ENCODE peak calls at places on chromosomes 3 and 15, in five cellular contexts. One of them, this sample, is unnamed.
A peak's percentile ranks its signal among the peaks of the same experiment; 100 is the strongest.

GRCh38 chr3:184257083-184257915 is 4.1 kb downstream of the CAMK2N2 start:
- DNase-seq in Panc1: no peak
- DNase-seq in uterus: no peak
- DNase-seq in endodermal cell: no peak
- DNase-seq in fibroblast of lung: no peak
- DNase-seq in this sample: no peak

GRCh38 chr3:5222283-5223005 is 34.9 kb downstream of the EDEM1 start:
- DNase-seq in fibroblast of lung: no peak
- DNase-seq in uterus: no peak
- DNase-seq in endodermal cell: no peak
- DNase-seq in Panc1: no peak
- DNase-seq in this sample: no peak

GRCh38 chr3:99172736-99173657 is 271.5 kb upstream of the DCBLD2 start:
- DNase-seq in fibroblast of lung: peak; percentile 71
- DNase-seq in endodermal cell: peak; percentile 87
- DNase-seq in Panc1: peak; percentile 32
- DNase-seq in uterus: no peak
- DNase-seq in this sample: peak; percentile 65

GRCh38 chr3:78941587-78941986 is 826.2 kb downstream of the ROBO1 start:
- DNase-seq in uterus: no peak
- DNase-seq in fibroblast of lung: peak; percentile 93
- DNase-seq in endodermal cell: no peak
- DNase-seq in Panc1: peak; percentile 2
- DNase-seq in this sample: peak; percentile 92

GRCh38 chr3:79724206-79724605 is 43.6 kb downstream of the ROBO1 start:
- DNase-seq in Panc1: no peak
- DNase-seq in fibroblast of lung: no peak
- DNase-seq in endodermal cell: peak; percentile 77
- DNase-seq in uterus: no peak
- DNase-seq in this sample: no peak

GRCh38 chr3:191412764-191413163 is 48.2 kb upstream of the PYDC2 start:
- DNase-seq in endodermal cell: no peak
- DNase-seq in uterus: no peak
- DNase-seq in fibroblast of lung: peak; percentile 92
- DNase-seq in Panc1: no peak
- DNase-seq in this sample: peak; percentile 86

GRCh38 chr3:49654176-49654825 is 19.9 kb upstream of the APEH start:
- DNase-seq in endodermal cell: no peak
- DNase-seq in Panc1: no peak
- DNase-seq in uterus: no peak
- DNase-seq in fibroblast of lung: no peak
- DNase-seq in this sample: no peak

GRCh38 chr15:55741592-55742497 is 1.1 kb downstream of the PRTG start:
- DNase-seq in endodermal cell: peak; percentile 78
- DNase-seq in fibroblast of lung: no peak
- DNase-seq in uterus: no peak
- DNase-seq in Panc1: no peak
- DNase-seq in this sample: no peak

GRCh38 chr3:46423588-46423987 is 16.5 kb downstream of the CCRL2 start:
- DNase-seq in Panc1: no peak
- DNase-seq in uterus: no peak
- DNase-seq in fibroblast of lung: peak; percentile 56
- DNase-seq in endodermal cell: no peak
- DNase-seq in this sample: peak; percentile 87

GRCh38 chr3:135805752-135806151 is 159.8 kb upstream of the PPP2R3A start:
- DNase-seq in Panc1: no peak
- DNase-seq in uterus: no peak
- DNase-seq in endodermal cell: no peak
- DNase-seq in fibroblast of lung: no peak
- DNase-seq in this sample: no peak

GRCh38 chr3:125431391-125431790 is 56.3 kb upstream of the ZNF148 start:
- DNase-seq in fibroblast of lung: peak; percentile 48
- DNase-seq in uterus: no peak
- DNase-seq in endodermal cell: no peak
- DNase-seq in Panc1: no peak
- DNase-seq in this sample: no peak

GRCh38 chr3:70754314-70754713 is 441.9 kb upstream of the MDFIC2 start:
- DNase-seq in uterus: no peak
- DNase-seq in Panc1: no peak
- DNase-seq in endodermal cell: no peak
- DNase-seq in fibroblast of lung: no peak
- DNase-seq in this sample: peak; percentile 53

GRCh38 chr15:61680260-61681037 is 379.8 kb downstream of the VPS13C start:
- DNase-seq in Panc1: no peak
- DNase-seq in fibroblast of lung: no peak
- DNase-seq in endodermal cell: no peak
- DNase-seq in uterus: no peak
- DNase-seq in this sample: no peak

GRCh38 chr3:17030956-17031652 is 146.3 kb downstream of the PLCL2 start:
- DNase-seq in fibroblast of lung: no peak
- DNase-seq in Panc1: no peak
- DNase-seq in endodermal cell: no peak
- DNase-seq in uterus: no peak
- DNase-seq in this sample: no peak

GRCh38 chr3:138407236-138407907 is 27.0 kb upstream of the ESYT3 start:
- DNase-seq in endodermal cell: peak; percentile 11
- DNase-seq in Panc1: no peak
- DNase-seq in fibroblast of lung: no peak
- DNase-seq in uterus: no peak
- DNase-seq in this sample: no peak

GRCh38 chr15:57251941-57252340 is 124.4 kb upstream of the CGNL1 start:
- DNase-seq in fibroblast of lung: peak; percentile 64
- DNase-seq in Panc1: no peak
- DNase-seq in uterus: no peak
- DNase-seq in endodermal cell: no peak
- DNase-seq in this sample: no peak

GRCh38 chr3:127639173-127640030 is 10.4 kb downstream of the PODXL2 start:
- DNase-seq in fibroblast of lung: peak; percentile 33
- DNase-seq in uterus: no peak
- DNase-seq in Panc1: no peak
- DNase-seq in endodermal cell: no peak
- DNase-seq in this sample: peak; percentile 35

GRCh38 chr3:63662500-63662899 is 10.0 kb downstream of the SNTN start:
- DNase-seq in endodermal cell: peak; percentile 66
- DNase-seq in uterus: no peak
- DNase-seq in fibroblast of lung: peak; percentile 13
- DNase-seq in Panc1: no peak
- DNase-seq in this sample: peak; percentile 44

GRCh38 chr3:138363322-138363721 is 14.9 kb downstream of the MRAS start:
- DNase-seq in endodermal cell: no peak
- DNase-seq in uterus: no peak
- DNase-seq in Panc1: no peak
- DNase-seq in fibroblast of lung: no peak
- DNase-seq in this sample: no peak

GRCh38 chr15:29089731-29090616 is 179.6 kb downstream of the NSMCE3 start:
- DNase-seq in endodermal cell: no peak
- DNase-seq in fibroblast of lung: peak; percentile 21
- DNase-seq in uterus: no peak
- DNase-seq in Panc1: no peak
- DNase-seq in this sample: no peak
- TF ChIP-seq CTCF in endodermal cell: peak; percentile 68
- TF ChIP-seq CTCF in fibroblast of lung: no peak
- TF ChIP-seq CTCF in uterus: no peak
- TF ChIP-seq CTCF in Panc1: no peak
- TF ChIP-seq CTCF in this sample: no peak

GRCh38 chr3:53377794-53378193 is 30.5 kb upstream of the DCP1A start:
- DNase-seq in endodermal cell: no peak
- DNase-seq in fibroblast of lung: no peak
- DNase-seq in uterus: no peak
- DNase-seq in Panc1: no peak
- DNase-seq in this sample: no peak
- H3K36me3 ChIP-seq in endodermal cell: no peaks in the 10 kb centered on the region
- H3K36me3 ChIP-seq in fibroblast of lung: no peaks in the 10 kb centered on the region
- H3K36me3 ChIP-seq in uterus: no peaks in the 10 kb centered on the region
- H3K36me3 ChIP-seq in Panc1: no peaks in the 10 kb centered on the region
- H3K36me3 ChIP-seq in this sample: no peaks in the 10 kb centered on the region

GRCh38 chr15:70141376-70142071 is 43.8 kb upstream of the TLE3 start:
- DNase-seq in endodermal cell: no peak
- DNase-seq in fibroblast of lung: no peak
- DNase-seq in uterus: no peak
- DNase-seq in Panc1: no peak
- DNase-seq in this sample: no peak
- H3K4me3 ChIP-seq in endodermal cell: no peak overlapping the region
- H3K4me3 ChIP-seq in fibroblast of lung: no peak overlapping the region
- H3K4me3 ChIP-seq in uterus: no peak overlapping the region
- H3K4me3 ChIP-seq in Panc1: no peak overlapping the region
- H3K4me3 ChIP-seq in this sample: no peak overlapping the region

GRCh38 chr3:118884748-118885206 is 149.9 kb downstream of the IGSF11 start:
- DNase-seq in endodermal cell: peak; percentile 87
- DNase-seq in Panc1: peak; percentile 43
- DNase-seq in uterus: no peak
- DNase-seq in fibroblast of lung: peak; percentile 20
- DNase-seq in this sample: peak; percentile 44
- TF ChIP-seq CTCF in endodermal cell: peak; percentile 99
- TF ChIP-seq CTCF in Panc1: peak; percentile 98
- TF ChIP-seq CTCF in uterus: peak; percentile 28
- TF ChIP-seq CTCF in fibroblast of lung: peak; percentile 86
- TF ChIP-seq CTCF in this sample: peak; percentile 92

GRCh38 chr15:41377978-41378377 is 24.3 kb downstream of the NDUFAF1 start:
- DNase-seq in fibroblast of lung: no peak
- DNase-seq in endodermal cell: no peak
- DNase-seq in uterus: no peak
- DNase-seq in Panc1: no peak
- DNase-seq in this sample: peak; percentile 33
- H3K36me3 ChIP-seq in fibroblast of lung: peaks cover 2% of the 10 kb centered on the region
- H3K36me3 ChIP-seq in endodermal cell: peaks cover 66% of the 10 kb centered on the region
- H3K36me3 ChIP-seq in uterus: no peaks in the 10 kb centered on the region
- H3K36me3 ChIP-seq in Panc1: peaks cover 12% of the 10 kb centered on the region
- H3K36me3 ChIP-seq in this sample: no peaks in the 10 kb centered on the region

DNA sequence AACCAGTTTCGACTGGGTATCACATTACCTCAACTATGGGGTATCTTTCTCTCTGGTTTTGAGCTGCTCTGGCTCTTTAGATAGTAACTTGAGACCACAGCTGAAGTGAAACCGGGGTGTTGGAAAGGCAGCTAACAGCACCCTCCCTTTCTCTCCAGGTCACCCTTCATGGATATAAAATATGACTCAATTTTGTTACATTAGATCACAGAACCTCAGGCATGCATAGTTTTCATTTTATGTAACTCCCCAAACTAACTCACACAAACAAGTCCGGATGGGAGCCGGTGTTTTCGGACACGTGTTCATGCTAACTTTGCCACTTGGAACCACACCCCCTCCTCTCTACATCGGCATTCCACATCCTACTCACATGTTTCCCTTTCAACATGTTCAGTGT is 90.7 kb downstream of the NR2F2 start:
- DNase-seq in Panc1: no peak
- DNase-seq in fibroblast of lung: peak; percentile 62
- DNase-seq in uterus: no peak
- DNase-seq in endodermal cell: no peak
- DNase-seq in this sample: peak; percentile 80
- H3K4me3 ChIP-seq in Panc1: no peak overlapping the region
- H3K4me3 ChIP-seq in fibroblast of lung: no peak overlapping the region
- H3K4me3 ChIP-seq in uterus: no peak overlapping the region
- H3K4me3 ChIP-seq in endodermal cell: no peak overlapping the region
- H3K4me3 ChIP-seq in this sample: no peak overlapping the region

DNA sequence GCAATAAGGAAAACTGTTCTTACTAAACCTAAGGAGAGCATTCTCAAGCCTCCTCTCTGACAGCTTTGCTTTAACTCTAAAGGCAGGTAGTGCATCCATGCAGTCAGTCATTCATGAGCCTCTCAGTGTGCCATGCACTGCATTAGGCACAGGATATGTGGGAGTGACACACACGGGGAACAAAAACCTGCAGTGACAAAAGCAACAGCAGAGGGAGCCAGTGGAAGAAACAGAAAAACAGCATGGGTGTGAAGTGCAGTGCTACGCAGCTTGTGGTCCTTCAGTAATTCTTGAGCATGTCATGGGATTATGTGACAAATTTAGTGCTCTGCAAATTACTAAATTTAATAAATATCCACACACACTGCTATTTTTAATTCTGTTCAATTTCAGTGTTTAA is 230.7 kb downstream of the BBX start:
- DNase-seq in Panc1: peak; percentile 27
- DNase-seq in fibroblast of lung: peak; percentile 32
- DNase-seq in endodermal cell: peak; percentile 87
- DNase-seq in uterus: no peak
- DNase-seq in this sample: peak; percentile 59
- TF ChIP-seq CTCF in Panc1: peak; percentile 72
- TF ChIP-seq CTCF in fibroblast of lung: peak; percentile 41
- TF ChIP-seq CTCF in endodermal cell: peak; percentile 81
- TF ChIP-seq CTCF in uterus: peak; percentile 27
- TF ChIP-seq CTCF in this sample: peak; percentile 64

GRCh38 chr3:140006331-140006730 is 71.3 kb downstream of the CLSTN2 start:
- DNase-seq in fibroblast of lung: no peak
- DNase-seq in endodermal cell: no peak
- DNase-seq in Panc1: no peak
- DNase-seq in uterus: no peak
- DNase-seq in this sample: no peak

GRCh38 chr3:140007081-140007480 is 72.1 kb downstream of the CLSTN2 start:
- DNase-seq in fibroblast of lung: no peak
- DNase-seq in uterus: no peak
- DNase-seq in Panc1: no peak
- DNase-seq in endodermal cell: no peak
- DNase-seq in this sample: no peak

GRCh38 chr3:140008693-140008980 is 73.7 kb downstream of the CLSTN2 start:
- DNase-seq in Panc1: no peak
- DNase-seq in uterus: no peak
- DNase-seq in endodermal cell: no peak
- DNase-seq in fibroblast of lung: no peak
- DNase-seq in this sample: no peak

GRCh38 chr3:140007946-140008692 is 73.1 kb downstream of the CLSTN2 start:
- DNase-seq in Panc1: no peak
- DNase-seq in uterus: no peak
- DNase-seq in endodermal cell: no peak
- DNase-seq in fibroblast of lung: no peak
- DNase-seq in this sample: no peak

GRCh38 chr3:140004271-140004670 is 69.3 kb downstream of the CLSTN2 start:
- DNase-seq in Panc1: no peak
- DNase-seq in uterus: no peak
- DNase-seq in fibroblast of lung: no peak
- DNase-seq in endodermal cell: peak; percentile 55
- DNase-seq in this sample: no peak
- H3K36me3 ChIP-seq in Panc1: no peaks in the 10 kb centered on the region
- H3K36me3 ChIP-seq in uterus: no peaks in the 10 kb centered on the region
- H3K36me3 ChIP-seq in fibroblast of lung: no peaks in the 10 kb centered on the region
- H3K36me3 ChIP-seq in endodermal cell: no peaks in the 10 kb centered on the region
- H3K36me3 ChIP-seq in this sample: no peaks in the 10 kb centered on the region